ENCODE peak calls at places on chromosomes 3 and 15, in ten cellular contexts. One of them, this sample, is unnamed.
A peak's percentile ranks its signal among the peaks of the same experiment; 100 is the strongest.

GRCh38 chr3:5172018-5172417 is 15.5 kb upstream of the EDEM1 start:
- DNase-seq in GM03348: no peak
- DNase-seq in dermis microvascular lymphatic vessel endothelial cell: no peak
- DNase-seq in stimulated activated CD8-positive, alpha-beta memory T cell treated with anti-CD3 and anti-CD28 coated beads, Interleukin-4, amount 100 ng/mL, for 24 hours: no peak
- DNase-seq in GM13977: no peak
- DNase-seq in CD8-positive, alpha-beta memory T cell: no peak
- DNase-seq in lower lobe of right lung: no peak
- DNase-seq in activated naive CD4-positive, alpha-beta T cell treated with anti-CD3 and anti-CD28 coated beads, Interleukin-2, amount 10 ng/mL, durations not matched to agents 7 days and 5 days: no peak
- DNase-seq in DMS153: no peak
- DNase-seq in stimulated activated CD4-positive, alpha-beta T cell treated with anti-CD3 and anti-CD28 coated beads, Interleukin-15, amount 100 ng/mL, for 1 hour: no peak
- DNase-seq in this sample: no peak

GRCh38 chr3:8996216-8996615 is 32.9 kb upstream of the RAD18 start:
- DNase-seq in GM03348: no peak
- DNase-seq in dermis microvascular lymphatic vessel endothelial cell: no peak
- DNase-seq in stimulated activated CD8-positive, alpha-beta memory T cell treated with anti-CD3 and anti-CD28 coated beads, Interleukin-4, amount 100 ng/mL, for 24 hours: no peak
- DNase-seq in GM13977: no peak
- DNase-seq in CD8-positive, alpha-beta memory T cell: no peak
- DNase-seq in lower lobe of right lung: no peak
- DNase-seq in activated naive CD4-positive, alpha-beta T cell treated with anti-CD3 and anti-CD28 coated beads, Interleukin-2, amount 10 ng/mL, durations not matched to agents 7 days and 5 days: no peak
- DNase-seq in DMS153: no peak
- DNase-seq in stimulated activated CD4-positive, alpha-beta T cell treated with anti-CD3 and anti-CD28 coated beads, Interleukin-15, amount 100 ng/mL, for 1 hour: no peak
- DNase-seq in this sample: no peak

GRCh38 chr3:116809218-116809617 is 99.6 kb downstream of the TUSC7 start:
- DNase-seq in GM03348: no peak
- DNase-seq in dermis microvascular lymphatic vessel endothelial cell: no peak
- DNase-seq in stimulated activated CD8-positive, alpha-beta memory T cell treated with anti-CD3 and anti-CD28 coated beads, Interleukin-4, amount 100 ng/mL, for 24 hours: no peak
- DNase-seq in GM13977: no peak
- DNase-seq in CD8-positive, alpha-beta memory T cell: no peak
- DNase-seq in lower lobe of right lung: no peak
- DNase-seq in activated naive CD4-positive, alpha-beta T cell treated with anti-CD3 and anti-CD28 coated beads, Interleukin-2, amount 10 ng/mL, durations not matched to agents 7 days and 5 days: no peak
- DNase-seq in DMS153: no peak
- DNase-seq in stimulated activated CD4-positive, alpha-beta T cell treated with anti-CD3 and anti-CD28 coated beads, Interleukin-15, amount 100 ng/mL, for 1 hour: no peak
- DNase-seq in this sample: no peak

GRCh38 chr15:41892621-41893421 is 1.0 kb downstream of the SPTBN5 start:
- DNase-seq in GM03348: no peak
- DNase-seq in dermis microvascular lymphatic vessel endothelial cell: no peak
- DNase-seq in stimulated activated CD8-positive, alpha-beta memory T cell treated with anti-CD3 and anti-CD28 coated beads, Interleukin-4, amount 100 ng/mL, for 24 hours: no peak
- DNase-seq in GM13977: peak; percentile 31
- DNase-seq in CD8-positive, alpha-beta memory T cell: no peak
- DNase-seq in lower lobe of right lung: peak; percentile 85
- DNase-seq in activated naive CD4-positive, alpha-beta T cell treated with anti-CD3 and anti-CD28 coated beads, Interleukin-2, amount 10 ng/mL, durations not matched to agents 7 days and 5 days: no peak
- DNase-seq in DMS153: no peak
- DNase-seq in stimulated activated CD4-positive, alpha-beta T cell treated with anti-CD3 and anti-CD28 coated beads, Interleukin-15, amount 100 ng/mL, for 1 hour: no peak
- DNase-seq in this sample: peak; percentile 76

GRCh38 chr15:65577129-65577996 is 33.6 kb downstream of the INTS14 start:
- DNase-seq in GM03348: no peak
- DNase-seq in dermis microvascular lymphatic vessel endothelial cell: no peak
- DNase-seq in stimulated activated CD8-positive, alpha-beta memory T cell treated with anti-CD3 and anti-CD28 coated beads, Interleukin-4, amount 100 ng/mL, for 24 hours: no peak
- DNase-seq in GM13977: no peak
- DNase-seq in CD8-positive, alpha-beta memory T cell: no peak
- DNase-seq in lower lobe of right lung: no peak
- DNase-seq in activated naive CD4-positive, alpha-beta T cell treated with anti-CD3 and anti-CD28 coated beads, Interleukin-2, amount 10 ng/mL, durations not matched to agents 7 days and 5 days: no peak
- DNase-seq in DMS153: no peak
- DNase-seq in stimulated activated CD4-positive, alpha-beta T cell treated with anti-CD3 and anti-CD28 coated beads, Interleukin-15, amount 100 ng/mL, for 1 hour: no peak
- DNase-seq in this sample: no peak

GRCh38 chr3:58492385-58492970 is 582 bp downstream of the KCTD6 start:
- DNase-seq in GM03348: peak; percentile 21
- DNase-seq in dermis microvascular lymphatic vessel endothelial cell: peak; percentile 33
- DNase-seq in stimulated activated CD8-positive, alpha-beta memory T cell treated with anti-CD3 and anti-CD28 coated beads, Interleukin-4, amount 100 ng/mL, for 24 hours: no peak
- DNase-seq in GM13977: peak; percentile 55
- DNase-seq in CD8-positive, alpha-beta memory T cell: no peak
- DNase-seq in lower lobe of right lung: no peak
- DNase-seq in activated naive CD4-positive, alpha-beta T cell treated with anti-CD3 and anti-CD28 coated beads, Interleukin-2, amount 10 ng/mL, durations not matched to agents 7 days and 5 days: peak; percentile 54
- DNase-seq in DMS153: no peak
- DNase-seq in stimulated activated CD4-positive, alpha-beta T cell treated with anti-CD3 and anti-CD28 coated beads, Interleukin-15, amount 100 ng/mL, for 1 hour: peak; percentile 3
- DNase-seq in this sample: no peak

GRCh38 chr3:177336841-177337430 is 139.7 kb upstream of the TBL1XR1 start:
- DNase-seq in GM03348: peak; percentile 44
- DNase-seq in dermis microvascular lymphatic vessel endothelial cell: no peak
- DNase-seq in stimulated activated CD8-positive, alpha-beta memory T cell treated with anti-CD3 and anti-CD28 coated beads, Interleukin-4, amount 100 ng/mL, for 24 hours: no peak
- DNase-seq in GM13977: no peak
- DNase-seq in CD8-positive, alpha-beta memory T cell: no peak
- DNase-seq in lower lobe of right lung: no peak
- DNase-seq in activated naive CD4-positive, alpha-beta T cell treated with anti-CD3 and anti-CD28 coated beads, Interleukin-2, amount 10 ng/mL, durations not matched to agents 7 days and 5 days: no peak
- DNase-seq in DMS153: no peak
- DNase-seq in stimulated activated CD4-positive, alpha-beta T cell treated with anti-CD3 and anti-CD28 coated beads, Interleukin-15, amount 100 ng/mL, for 1 hour: no peak
- DNase-seq in this sample: no peak

GRCh38 chr3:172635588-172635987 is 75.3 kb downstream of the NCEH1 start:
- DNase-seq in GM03348: no peak
- DNase-seq in dermis microvascular lymphatic vessel endothelial cell: peak; percentile 84
- DNase-seq in stimulated activated CD8-positive, alpha-beta memory T cell treated with anti-CD3 and anti-CD28 coated beads, Interleukin-4, amount 100 ng/mL, for 24 hours: no peak
- DNase-seq in GM13977: peak; percentile 69
- DNase-seq in CD8-positive, alpha-beta memory T cell: no peak
- DNase-seq in lower lobe of right lung: no peak
- DNase-seq in activated naive CD4-positive, alpha-beta T cell treated with anti-CD3 and anti-CD28 coated beads, Interleukin-2, amount 10 ng/mL, durations not matched to agents 7 days and 5 days: no peak
- DNase-seq in DMS153: peak; percentile 9
- DNase-seq in stimulated activated CD4-positive, alpha-beta T cell treated with anti-CD3 and anti-CD28 coated beads, Interleukin-15, amount 100 ng/mL, for 1 hour: no peak
- DNase-seq in this sample: no peak

GRCh38 chr3:17322106-17322793 is 420.2 kb downstream of the TBC1D5 start:
- DNase-seq in GM03348: no peak
- DNase-seq in dermis microvascular lymphatic vessel endothelial cell: no peak
- DNase-seq in stimulated activated CD8-positive, alpha-beta memory T cell treated with anti-CD3 and anti-CD28 coated beads, Interleukin-4, amount 100 ng/mL, for 24 hours: no peak
- DNase-seq in GM13977: peak; percentile 15
- DNase-seq in CD8-positive, alpha-beta memory T cell: no peak
- DNase-seq in lower lobe of right lung: no peak
- DNase-seq in activated naive CD4-positive, alpha-beta T cell treated with anti-CD3 and anti-CD28 coated beads, Interleukin-2, amount 10 ng/mL, durations not matched to agents 7 days and 5 days: peak; percentile 24
- DNase-seq in DMS153: no peak
- DNase-seq in stimulated activated CD4-positive, alpha-beta T cell treated with anti-CD3 and anti-CD28 coated beads, Interleukin-15, amount 100 ng/mL, for 1 hour: no peak
- DNase-seq in this sample: no peak

GRCh38 chr3:127698264-127699097 is 25.7 kb downstream of the ABTB1 start:
- DNase-seq in GM03348: peak; percentile 22
- DNase-seq in dermis microvascular lymphatic vessel endothelial cell: no peak
- DNase-seq in stimulated activated CD8-positive, alpha-beta memory T cell treated with anti-CD3 and anti-CD28 coated beads, Interleukin-4, amount 100 ng/mL, for 24 hours: no peak
- DNase-seq in GM13977: no peak
- DNase-seq in CD8-positive, alpha-beta memory T cell: no peak
- DNase-seq in lower lobe of right lung: peak; percentile 29
- DNase-seq in activated naive CD4-positive, alpha-beta T cell treated with anti-CD3 and anti-CD28 coated beads, Interleukin-2, amount 10 ng/mL, durations not matched to agents 7 days and 5 days: no peak
- DNase-seq in DMS153: no peak
- DNase-seq in stimulated activated CD4-positive, alpha-beta T cell treated with anti-CD3 and anti-CD28 coated beads, Interleukin-15, amount 100 ng/mL, for 1 hour: no peak
- DNase-seq in this sample: no peak

This sample was measured in RWPE2.